ENCODE peak calls at places on chromosomes 6 and 20, in four cellular contexts. W is PC-3, P is GM12864, K is psoas muscle. Z is an unnamed sample.

GRCh38 chr6:16130437-16130891 is 1.6 kb downstream of the MYLIP start:
- DNase-seq in K (no peak), P (no peak), W (peak; percentile 87), Z (no peak)

GRCh38 chr6:121549741-121550140 is 114.3 kb downstream of the GJA1 start:
- DNase-seq in W (peak; percentile 87), K (no peak), P (no peak), Z (no peak)

GRCh38 chr6:3364391-3364790 is 92.5 kb downstream of the SLC22A23 start:
- DNase-seq in K (no peak), W (no peak), P (no peak), Z (no peak)

GRCh38 chr6:88004707-88005106 is 42.9 kb upstream of the SPACA1 start:
- DNase-seq in P (no peak), W (no peak), K (no peak), Z (no peak)

GRCh38 chr6:21992178-21992967 is 304.5 kb downstream of the PRL start:
- DNase-seq in W (peak; percentile 64), P (no peak), K (no peak), Z (peak; percentile 46)

GRCh38 chr6:51552400-51552799 is 535.0 kb downstream of the PKHD1 start:
- DNase-seq in W (no peak), P (no peak), K (no peak), Z (no peak)

GRCh38 chr20:64239449-64240242 is 15.9 kb upstream of the PCMTD2 start:
- DNase-seq in P (no peak), W (no peak), K (peak; percentile 30), Z (no peak)

GRCh38 chr6:89553446-89553845 is 85.1 kb downstream of the LYRM2 start:
- DNase-seq in K (no peak), P (no peak), W (no peak), Z (no peak)

GRCh38 chr6:52595000-52595795 is 18.3 kb upstream of the TRAM2 start:
- DNase-seq in P (peak; percentile 29), W (peak; percentile 9), K (no peak), Z (peak; percentile 73)

GRCh38 chr20:37544386-37544785 is 16.7 kb upstream of the BLCAP start:
- DNase-seq in K (no peak), W (no peak), P (no peak), Z (no peak)

GRCh38 chr6:137571854-137572253 is 77.7 kb upstream of the OLIG3 start:
- DNase-seq in K (no peak), P (peak; percentile 26), W (peak; percentile 66), Z (peak; percentile 70)

GRCh38 chr6:43107344-43108062 is 31.4 kb downstream of the PTK7 start:
- DNase-seq in P (no peak), W (no peak), K (no peak), Z (no peak)

GRCh38 chr20:23515250-23515939 is 24.5 kb downstream of the CST8 start:
- DNase-seq in W (peak; percentile 9), K (no peak), P (no peak), Z (peak; percentile 18)

GRCh38 chr6:94511502-94512088 is 1065.7 kb upstream of the MANEA start:
- DNase-seq in P (no peak), W (no peak), K (no peak), Z (no peak)

GRCh38 chr6:3759656-3760245 is 8.2 kb upstream of the PXDC1 start:
- DNase-seq in W (no peak), P (no peak), K (no peak), Z (no peak)

GRCh38 chr20:14612389-14612788 is 275.0 kb upstream of the FLRT3 start:
- DNase-seq in K (no peak), W (no peak), P (no peak), Z (no peak)

GRCh38 chr6:167247814-167248595 is 43.1 kb upstream of the UNC93A start:
- DNase-seq in P (no peak), K (no peak), W (no peak), Z (no peak)

GRCh38 chr20:22385602-22386299 is 198.6 kb downstream of the FOXA2 start:
- DNase-seq in K (no peak), W (peak; percentile 60), P (no peak), Z (no peak)

GRCh38 chr6:28922841-28923317 is 906 bp downstream of the TRIM27 start:
- DNase-seq in W (peak; percentile 39), P (no peak), K (no peak), Z (peak; percentile 69)

GRCh38 chr6:33933101-33933500 is 129.3 kb upstream of the MLN start:
- DNase-seq in W (no peak), P (no peak), K (no peak), Z (no peak)

GRCh38 chr6:33639559-33639958 is 18.4 kb downstream of the ITPR3 start:
- DNase-seq in P (no peak), W (no peak), K (no peak), Z (no peak)

GRCh38 chr20:61925555-61926252 is 140.0 kb downstream of the TAF4 start:
- DNase-seq in P (no peak), K (peak; percentile 36), W (peak; percentile 82), Z (no peak)

GRCh38 chr6:79964607-79965081 is 17.3 kb upstream of the ELOVL4 start:
- DNase-seq in K (no peak), W (no peak), P (no peak), Z (no peak)

GRCh38 chr6:136343700-136344099 is 54.1 kb upstream of the BCLAF1 start:
- DNase-seq in K (no peak), P (no peak), W (no peak), Z (no peak)

GRCh38 chr20:24643731-24644130 is 174.3 kb downstream of the SYNDIG1 start:
- DNase-seq in P (no peak), W (no peak), K (no peak), Z (no peak)

GRCh38 chr6:150894935-150895686 is 29.6 kb downstream of the MTHFD1L start:
- DNase-seq in P (peak; percentile 57), K (no peak), W (peak; percentile 29), Z (peak; percentile 87)
- TF ChIP-seq CTCF in P (no peak), K (no peak), W (no peak), Z (no peak)

DNA sequence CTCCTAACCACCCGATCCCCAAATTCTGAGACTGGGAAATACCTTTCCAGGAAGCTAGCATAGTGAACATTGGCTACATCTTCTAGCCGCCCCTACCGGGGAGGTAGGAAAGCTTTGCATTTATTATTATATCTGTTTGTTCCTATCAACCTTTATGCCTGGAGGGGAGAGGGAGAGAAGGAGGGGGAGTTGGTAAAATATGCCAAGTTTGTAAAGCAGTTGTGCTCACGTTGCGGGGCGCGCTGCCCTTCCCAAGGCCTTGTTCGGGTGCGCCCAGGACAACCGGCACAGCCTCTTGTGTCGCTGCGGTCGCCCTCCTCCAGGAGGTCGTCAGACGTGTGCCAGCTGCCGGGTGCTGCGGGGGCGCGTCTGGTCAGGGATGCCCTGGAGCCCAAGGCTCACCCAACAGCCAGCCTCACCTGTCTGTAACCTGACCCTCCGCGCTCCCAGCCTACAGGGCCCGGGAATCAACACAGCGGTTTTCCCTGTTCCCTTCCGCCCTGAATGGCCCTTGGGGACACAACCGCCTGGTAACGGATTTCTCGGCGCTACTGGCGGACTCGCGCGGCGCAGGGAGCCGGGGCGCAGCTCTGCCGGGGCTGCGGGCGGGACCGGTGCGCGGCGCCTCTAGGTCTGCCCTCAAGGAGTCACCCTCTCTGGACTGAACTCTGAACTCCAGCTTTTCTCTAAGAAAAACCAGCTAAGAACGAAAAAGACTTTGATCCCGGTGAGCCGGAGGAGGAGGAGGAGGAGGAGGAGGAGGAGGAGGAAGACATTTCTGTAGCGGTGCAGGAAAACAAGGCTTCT is 1.1 kb upstream of the OVOL2 start:
- DNase-seq in W (peak; percentile 86), K (no peak), P (no peak), Z (no peak)
- H3K4me3 ChIP-seq in W (peak overlapping the region; percentile 90), K (peak overlapping the region; percentile 30), P (no peak overlapping the region), Z (no peak overlapping the region)

GRCh38 chr20:10429443-10429981 is 4.5 kb downstream of the MKKS start:
- DNase-seq in W (no peak), P (no peak), K (no peak), Z (no peak)

GRCh38 chr20:10423735-10424134 is 10.3 kb downstream of the MKKS start:
- DNase-seq in K (no peak), W (no peak), P (no peak), Z (no peak)

GRCh38 chr20:10428008-10428407 is 6.0 kb downstream of the MKKS start:
- DNase-seq in W (no peak), K (no peak), P (no peak), Z (peak; percentile 37)

GRCh38 chr20:10430000-10430466 is 4.0 kb downstream of the MKKS start:
- DNase-seq in P (no peak), K (no peak), W (peak; percentile 61), Z (no peak)

GRCh38 chr20:10427060-10427692 is 6.8 kb downstream of the MKKS start:
- DNase-seq in W (peak; percentile 67), K (peak; percentile 64), P (no peak), Z (peak; percentile 55)
- TF ChIP-seq CTCF in W (peak; percentile 96), K (peak; percentile 69), P (peak; percentile 70), Z (peak; percentile 75)

DNA sequence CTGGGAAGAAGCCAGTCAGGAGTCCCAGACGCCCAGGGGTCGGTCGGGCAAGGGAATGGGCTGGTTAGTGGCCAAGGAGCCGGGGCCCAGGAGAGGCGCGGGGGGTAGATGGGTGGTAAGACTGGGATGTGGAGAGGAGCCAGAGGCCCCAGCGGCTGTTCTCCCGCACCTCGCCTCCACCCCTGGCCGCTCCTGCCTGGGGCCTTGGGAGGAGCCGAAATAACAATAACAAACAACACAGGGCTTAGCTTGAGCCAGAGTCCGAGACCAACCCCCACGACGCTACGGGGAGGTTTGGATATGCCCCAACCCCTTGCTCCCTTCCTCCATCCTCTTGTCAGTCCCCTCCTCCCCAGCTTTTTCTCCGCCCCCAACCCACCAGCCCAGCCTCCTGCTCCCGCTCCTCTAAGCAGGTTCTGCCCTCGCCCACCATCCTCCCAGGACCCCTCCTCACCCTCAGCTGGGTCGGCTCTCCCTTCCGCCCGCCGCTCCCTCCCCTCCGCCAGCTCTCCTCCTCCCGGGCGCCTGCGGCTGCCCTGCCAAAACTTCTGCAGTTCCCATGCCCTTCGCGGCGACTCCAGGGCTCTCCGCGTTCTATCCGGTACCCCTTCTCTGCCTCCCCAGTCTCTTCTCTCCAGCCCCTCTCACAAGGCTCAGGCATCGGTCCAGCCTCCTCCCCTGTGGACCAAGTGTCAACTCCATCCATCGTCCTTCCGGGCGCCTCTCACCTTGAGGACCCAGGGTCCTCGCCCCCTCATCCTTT is 1.1 kb downstream of the RNF39 start:
- DNase-seq in K (no peak), P (no peak), W (peak; percentile 8), Z (no peak)
- H3K4me3 ChIP-seq in K (peak overlapping the region; percentile 46), P (no peak overlapping the region), W (peak overlapping the region; percentile 75), Z (no peak overlapping the region)

GRCh38 chr6:36893976-36894932 is 8.5 kb downstream of the C6orf89 start:
- DNase-seq in W (no peak), P (no peak), K (no peak), Z (no peak)

DNA sequence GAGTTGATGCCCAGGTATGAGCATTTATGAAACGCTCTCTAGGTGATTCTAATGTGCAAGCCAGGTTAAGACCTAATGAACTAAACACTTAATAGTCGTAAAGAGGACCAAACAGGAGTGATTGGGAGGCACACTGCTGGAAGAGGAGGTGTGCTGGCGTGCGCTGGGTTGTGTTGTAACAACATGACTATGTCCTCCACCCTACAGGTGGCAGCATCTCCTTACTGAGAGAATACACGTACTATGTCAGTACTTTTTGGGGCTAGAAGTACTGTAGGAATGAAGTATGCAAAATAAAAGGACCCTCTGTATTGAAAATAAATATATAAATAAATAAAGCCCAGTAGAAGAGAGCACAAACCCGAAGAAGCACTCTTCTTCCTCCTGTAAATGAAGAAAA is 11.9 kb downstream of the C6orf89 start:
- DNase-seq in P (no peak), W (peak; percentile 62), K (no peak), Z (no peak)
- TF ChIP-seq CTCF in P (no peak), W (peak; percentile 67), K (no peak), Z (no peak)

GRCh38 chr20:21099653-21100589 is 6.2 kb downstream of the LINC00237 start:
- DNase-seq in K (peak; percentile 61), P (no peak), W (no peak), Z (peak; percentile 55)
- H3K4me3 ChIP-seq in K (peak overlapping the region; percentile 66), P (peak overlapping the region; percentile 56), W (no peak overlapping the region), Z (peak overlapping the region; percentile 65)

GRCh38 chr20:1368448-1369199 is 24.2 kb downstream of the FKBP1A start:
- DNase-seq in K (no peak), P (no peak), W (peak; percentile 55), Z (no peak)
- TF ChIP-seq CTCF in K (no peak), P (no peak), W (no peak), Z (no peak)

Z was measured in GM12865.